ENCODE peak calls at places on chromosomes 12 and 14, in five cellular contexts. J is astrocyte, A is heart left ventricle, T is tibial artery, I is left ventricle myocardium inferior. V is an unnamed sample. For H3K4me1, the result is how much of the 10 kb centered on the place peaks cover.

GRCh38 chr14:36365766-36366165 is 45.3 kb upstream of the MBIP start:
- DNase-seq in T (no peak), J (no peak), I (no peak), A (no peak), V (no peak)

GRCh38 chr14:95491936-95492608 is 24.4 kb downstream of the SYNE3 start:
- DNase-seq in I (no peak), A (no peak), J (no peak), T (no peak), V (no peak)

GRCh38 chr14:24231263-24232120 is 675 bp downstream of the NEDD8 start:
- DNase-seq in I (no peak), T (no peak), J (no peak), A (no peak), V (no peak)

GRCh38 chr14:41423503-41423902 is 183.2 kb upstream of the LRFN5 start:
- DNase-seq in I (no peak), A (no peak), T (no peak), J (no peak), V (no peak)

GRCh38 chr12:98465950-98466349 is 49.4 kb upstream of the TMPO start:
- DNase-seq in J (peak), I (no peak), A (no peak), T (no peak), V (no peak)

GRCh38 chr14:75486317-75486716 is 36.0 kb upstream of the BATF start:
- DNase-seq in I (no peak), A (no peak), T (no peak), J (no peak), V (no peak)

GRCh38 chr14:68509188-68509953 is 283.5 kb downstream of the ZFP36L1 start:
- DNase-seq in I (no peak), T (no peak), J (no peak), A (no peak), V (no peak)

GRCh38 chr12:124277394-124278222 is 17.3 kb upstream of the RFLNA start:
- DNase-seq in I (no peak), T (no peak), A (no peak), J (no peak), V (no peak)

GRCh38 chr14:82872494-82872893 is 1338.8 kb upstream of the SEL1L start:
- DNase-seq in T (no peak), J (no peak), I (no peak), A (no peak), V (no peak)

GRCh38 chr12:2283910-2284309 is 231.1 kb downstream of the CACNA1C start:
- DNase-seq in I (no peak), A (no peak), T (peak), J (peak), V (peak)

GRCh38 chr14:24891987-24892729 is 157.8 kb downstream of the STXBP6 start:
- DNase-seq in J (no peak), I (no peak), A (no peak), T (no peak), V (no peak)

GRCh38 chr12:132638541-132639408 is 20.2 kb downstream of the P2RX2 start:
- DNase-seq in T (peak), J (peak), A (no peak), I (no peak), V (peak)

GRCh38 chr14:58368951-58369350 is 26.8 kb upstream of the TOMM20L start:
- DNase-seq in A (no peak), J (no peak), T (no peak), I (no peak), V (no peak)

GRCh38 chr12:123126294-123127144 is 24.4 kb downstream of the PITPNM2 start:
- DNase-seq in A (no peak), J (peak), I (no peak), T (peak), V (peak)

GRCh38 chr12:42789808-42790760 is 200.5 kb upstream of the PRICKLE1 start:
- DNase-seq in J (peak), I (no peak), A (no peak), T (no peak), V (no peak)

GRCh38 chr14:61662001-61662400 is 33.3 kb upstream of the HIF1A start:
- DNase-seq in T (no peak), I (no peak), J (peak), A (no peak), V (no peak)

GRCh38 chr14:75381642-75382041 is 46.2 kb upstream of the JDP2 start:
- DNase-seq in A (no peak), I (no peak), T (no peak), J (no peak), V (no peak)

GRCh38 chr12:45987339-45987726 is 3.0 kb downstream of the SCAF11 start:
- DNase-seq in A (no peak), I (no peak), J (no peak), T (no peak), V (no peak)
- H3K4me3 ChIP-seq in A (no peak), I (peak), J (no peak), T (no peak), V (no peak)

DNA sequence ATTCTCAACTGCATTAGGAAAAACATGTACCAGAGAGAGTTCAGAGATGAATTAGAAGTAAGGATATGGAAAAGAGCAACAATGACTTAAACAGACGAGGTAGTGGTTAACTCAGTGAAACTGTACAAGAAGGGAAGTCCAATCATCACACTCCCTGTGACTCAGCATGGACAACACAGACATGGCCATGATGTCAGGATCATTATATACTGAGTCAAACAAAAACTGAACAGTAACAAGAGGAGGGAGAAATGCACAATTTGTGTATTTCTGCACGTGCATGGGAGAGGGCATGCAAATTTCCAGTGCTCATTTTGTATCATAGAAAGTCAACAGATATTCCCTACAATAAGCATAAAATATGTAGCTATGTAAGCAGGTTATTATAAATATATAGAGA is 1037.8 kb downstream of the BCL11B start:
- DNase-seq in J (peak), I (no peak), A (no peak), T (no peak), V (no peak)
- H3K4me1 ChIP-seq in J (under half), I (under half), A (under half), T (under half), V (under half)

GRCh38 chr14:102209224-102209966 is 69.7 kb downstream of the WDR20 start:
- DNase-seq in T (no peak), I (no peak), J (no peak), A (no peak), V (no peak)

GRCh38 chr14:102207831-102208365 is 68.2 kb downstream of the WDR20 start:
- DNase-seq in I (no peak), J (no peak), T (no peak), A (no peak), V (peak)

GRCh38 chr14:102210421-102211042 is 70.8 kb downstream of the WDR20 start:
- DNase-seq in A (no peak), J (no peak), T (no peak), I (no peak), V (peak)

GRCh38 chr14:102206901-102207300 is 67.2 kb downstream of the WDR20 start:
- DNase-seq in A (no peak), I (no peak), T (no peak), J (no peak), V (no peak)

GRCh38 chr14:102208741-102209140 is 69.0 kb downstream of the WDR20 start:
- DNase-seq in A (no peak), J (no peak), T (no peak), I (no peak), V (no peak)
- H3K27ac ChIP-seq in A (no peak), J (no peak), T (no peak), I (peak), V (no peak)

GRCh38 chr12:105231396-105231795 is 4.6 kb downstream of the APPL2 start:
- DNase-seq in I (no peak), J (no peak), A (no peak), T (no peak), V (no peak)

GRCh38 chr12:105235747-105236476 is at the start of gene APPL2:
- DNase-seq in T (peak), J (peak), I (peak), A (peak), V (peak)

GRCh38 chr12:105235299-105235746 is 651 bp downstream of the APPL2 start:
- DNase-seq in J (no peak), I (no peak), A (no peak), T (no peak), V (no peak)

GRCh38 chr12:105233045-105233905 is 2.7 kb downstream of the APPL2 start:
- DNase-seq in T (no peak), I (no peak), J (no peak), A (no peak), V (no peak)

DNA sequence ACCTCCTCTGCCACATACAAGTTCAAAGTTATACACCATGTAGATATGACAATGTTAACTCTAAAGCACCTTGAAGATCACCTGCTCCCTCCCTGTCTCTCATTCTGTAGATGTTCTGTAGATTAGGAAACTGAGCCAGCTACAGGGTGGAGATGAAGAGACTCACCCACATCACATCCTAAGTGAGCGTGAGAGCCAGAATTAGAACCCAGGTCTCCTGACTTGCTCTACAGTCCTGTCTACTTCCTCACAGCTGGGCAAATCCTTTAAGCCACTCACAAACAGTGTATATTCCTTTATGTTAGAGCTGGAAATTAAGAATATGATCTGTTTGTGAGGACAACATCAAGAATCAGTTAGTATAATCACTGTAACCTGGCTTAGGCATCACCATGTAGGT is 1.8 kb downstream of the APPL2 start:
- DNase-seq in A (no peak), T (no peak), J (no peak), I (no peak), V (no peak)
- H3K4me3 ChIP-seq in A (peak), T (peak), J (peak), I (peak), V (peak)

GRCh38 chr14:73829526-73830431 is 21.9 kb upstream of the PTGR2 start:
- DNase-seq in A (no peak), J (peak), I (no peak), T (no peak), V (no peak)

GRCh38 chr14:73833024-73833423 is 18.6 kb upstream of the PTGR2 start:
- DNase-seq in T (no peak), J (peak), A (no peak), I (no peak), V (no peak)

GRCh38 chr14:73834258-73834620 is 17.4 kb upstream of the PTGR2 start:
- DNase-seq in T (no peak), A (no peak), I (no peak), J (no peak), V (no peak)

GRCh38 chr14:73833530-73834257 is 17.9 kb upstream of the PTGR2 start:
- DNase-seq in T (no peak), J (peak), A (no peak), I (peak), V (no peak)
- H3K4me1 ChIP-seq in T (under half), J (under half), A (under half), I (under half), V (under half)

GRCh38 chr12:48882325-48882687 is 16.6 kb upstream of the RND1 start:
- DNase-seq in A (no peak), T (peak), J (peak), I (no peak), V (peak)
- H3K27ac ChIP-seq in A (peak), T (no peak), J (peak), I (peak), V (no peak)

DNA sequence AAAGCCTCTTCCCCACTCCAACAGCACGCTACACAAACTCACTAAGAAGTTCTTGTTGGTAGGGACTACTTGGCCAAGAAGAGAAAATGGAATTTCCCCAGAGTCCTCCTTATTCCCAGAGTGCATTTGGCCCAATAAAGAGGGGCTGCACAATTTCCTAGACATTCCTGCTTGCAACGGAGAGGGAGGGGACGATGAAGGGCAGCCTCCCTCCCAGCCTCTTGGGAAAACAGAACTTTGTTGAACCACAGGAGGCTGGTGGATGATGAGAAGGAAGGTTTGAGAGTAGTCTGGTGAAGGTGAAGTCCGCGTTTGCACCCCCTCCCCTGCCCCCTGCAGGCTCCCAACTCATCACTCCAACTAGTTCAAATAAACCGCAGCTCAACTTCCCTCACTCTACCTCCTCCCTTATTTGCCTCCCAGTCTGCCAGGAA is 19.1 kb upstream of the TBX3 start:
- DNase-seq in T (no peak), J (no peak), I (no peak), A (no peak), V (no peak)
- H3K4me3 ChIP-seq in T (no peak), J (no peak), I (no peak), A (no peak), V (no peak)

GRCh38 chr14:77580477-77580876 is 36.0 kb downstream of the SPTLC2 start:
- DNase-seq in I (no peak), T (no peak), A (no peak), J (no peak), V (no peak)
- H3K4me1 ChIP-seq in I (half or more), T (under half), A (under half), J (under half), V (under half)

GRCh38 chr14:90318016-90318415 is 13.7 kb downstream of the NRDE2 start:
- DNase-seq in I (no peak), J (no peak), A (no peak), T (no peak), V (no peak)

GRCh38 chr14:90319634-90320541 is 11.9 kb downstream of the NRDE2 start:
- DNase-seq in A (no peak), J (no peak), I (no peak), T (no peak), V (no peak)

DNA sequence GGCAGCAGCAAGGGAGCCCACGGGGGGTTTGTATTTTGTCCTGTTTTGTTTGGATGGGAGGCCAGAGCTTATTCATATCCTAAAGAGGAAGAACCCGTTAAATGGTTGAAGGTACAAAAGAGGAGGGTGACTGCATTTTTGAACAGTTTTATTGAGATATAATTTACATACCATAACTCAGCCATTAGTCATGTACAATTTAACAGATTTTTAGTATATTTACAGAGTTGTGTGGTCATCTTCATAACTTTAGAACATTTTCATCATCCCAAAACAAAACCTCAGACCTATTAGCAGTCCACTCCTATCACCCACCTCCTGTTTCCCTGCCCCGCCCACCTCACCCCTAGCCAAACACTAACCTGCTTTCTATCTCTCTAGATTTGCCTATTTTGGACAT is 12.6 kb downstream of the NRDE2 start:
- DNase-seq in A (no peak), J (no peak), T (no peak), I (no peak), V (no peak)
- H3K27ac ChIP-seq in A (no peak), J (no peak), T (no peak), I (no peak), V (no peak)

GRCh38 chr12:131123817-131124216 is 170.1 kb downstream of the ADGRD1 start:
- DNase-seq in J (no peak), I (no peak), A (peak), T (no peak), V (no peak)
- H3K4me3 ChIP-seq in J (no peak), I (no peak), A (no peak), T (no peak), V (no peak)